ENCODE peak calls at places on chromosomes 6 and 20, in six cellular contexts. One of them, this sample, is unnamed.
A peak's percentile ranks its signal among the peaks of the same experiment; 100 is the strongest.

GRCh38 chr6:35833534-35833933 is 28.4 kb downstream of the LHFPL5 start:
- DNase-seq in B cell: no peak
- DNase-seq in astrocyte of the spinal cord: no peak
- DNase-seq in mesothelial cell of epicardium: no peak
- DNase-seq in NB4: peak; percentile 88
- DNase-seq in AG04450: no peak
- DNase-seq in this sample: no peak

GRCh38 chr6:130158548-130158947 is 64.2 kb downstream of the SAMD3 start:
- DNase-seq in NB4: no peak
- DNase-seq in B cell: no peak
- DNase-seq in AG04450: no peak
- DNase-seq in mesothelial cell of epicardium: no peak
- DNase-seq in astrocyte of the spinal cord: no peak
- DNase-seq in this sample: no peak

GRCh38 chr6:36301085-36301658 is 31.3 kb downstream of the PNPLA1 start:
- DNase-seq in AG04450: no peak
- DNase-seq in astrocyte of the spinal cord: no peak
- DNase-seq in NB4: no peak
- DNase-seq in mesothelial cell of epicardium: no peak
- DNase-seq in B cell: no peak
- DNase-seq in this sample: no peak

GRCh38 chr6:143973097-143973979 is 34.7 kb downstream of the PLAGL1 start:
- DNase-seq in NB4: no peak
- DNase-seq in mesothelial cell of epicardium: no peak
- DNase-seq in B cell: no peak
- DNase-seq in AG04450: no peak
- DNase-seq in astrocyte of the spinal cord: no peak
- DNase-seq in this sample: no peak

GRCh38 chr6:43772571-43773049 is 2.6 kb downstream of the VEGFA start:
- DNase-seq in AG04450: no peak
- DNase-seq in B cell: peak; percentile 21
- DNase-seq in mesothelial cell of epicardium: no peak
- DNase-seq in NB4: peak; percentile 67
- DNase-seq in astrocyte of the spinal cord: peak; percentile 25
- DNase-seq in this sample: no peak

GRCh38 chr6:73739097-73739496 is 43.1 kb downstream of the CD109 start:
- DNase-seq in AG04450: peak; percentile 54
- DNase-seq in astrocyte of the spinal cord: peak; percentile 80
- DNase-seq in B cell: peak; percentile 75
- DNase-seq in mesothelial cell of epicardium: no peak
- DNase-seq in NB4: peak; percentile 71
- DNase-seq in this sample: no peak

GRCh38 chr20:19886666-19887288 is 128.7 kb downstream of the RIN2 start:
- DNase-seq in astrocyte of the spinal cord: peak; percentile 32
- DNase-seq in NB4: no peak
- DNase-seq in mesothelial cell of epicardium: no peak
- DNase-seq in AG04450: no peak
- DNase-seq in B cell: no peak
- DNase-seq in this sample: no peak

GRCh38 chr6:48419992-48420391 is 309.0 kb upstream of the PTCHD4 start:
- DNase-seq in astrocyte of the spinal cord: peak; percentile 9
- DNase-seq in B cell: no peak
- DNase-seq in mesothelial cell of epicardium: no peak
- DNase-seq in NB4: no peak
- DNase-seq in AG04450: no peak
- DNase-seq in this sample: no peak

GRCh38 chr6:124859366-124859765 is 102.9 kb upstream of the RNF217 start:
- DNase-seq in B cell: no peak
- DNase-seq in AG04450: no peak
- DNase-seq in NB4: no peak
- DNase-seq in mesothelial cell of epicardium: no peak
- DNase-seq in astrocyte of the spinal cord: no peak
- DNase-seq in this sample: no peak

GRCh38 chr6:83092756-83093399 is 25.4 kb downstream of the DOP1A start:
- DNase-seq in B cell: no peak
- DNase-seq in NB4: no peak
- DNase-seq in AG04450: no peak
- DNase-seq in mesothelial cell of epicardium: no peak
- DNase-seq in astrocyte of the spinal cord: no peak
- DNase-seq in this sample: no peak

GRCh38 chr6:158376650-158377081 is 64.4 kb downstream of the TULP4 start:
- DNase-seq in mesothelial cell of epicardium: no peak
- DNase-seq in NB4: no peak
- DNase-seq in B cell: no peak
- DNase-seq in AG04450: peak; percentile 36
- DNase-seq in astrocyte of the spinal cord: peak; percentile 53
- DNase-seq in this sample: no peak

GRCh38 chr6:95786802-95787201 is 209.5 kb downstream of the MANEA start:
- DNase-seq in B cell: no peak
- DNase-seq in AG04450: no peak
- DNase-seq in NB4: no peak
- DNase-seq in astrocyte of the spinal cord: no peak
- DNase-seq in mesothelial cell of epicardium: no peak
- DNase-seq in this sample: no peak

GRCh38 chr6:149925253-149925973 is 2.5 kb upstream of the RAET1G start:
- DNase-seq in mesothelial cell of epicardium: no peak
- DNase-seq in AG04450: no peak
- DNase-seq in B cell: no peak
- DNase-seq in astrocyte of the spinal cord: no peak
- DNase-seq in NB4: no peak
- DNase-seq in this sample: no peak

GRCh38 chr6:155121699-155122098 is 126.6 kb downstream of the TIAM2 start:
- DNase-seq in NB4: no peak
- DNase-seq in AG04450: no peak
- DNase-seq in B cell: no peak
- DNase-seq in mesothelial cell of epicardium: no peak
- DNase-seq in astrocyte of the spinal cord: no peak
- DNase-seq in this sample: no peak

GRCh38 chr20:40646321-40647212 is 42.5 kb downstream of the MAFB start:
- DNase-seq in mesothelial cell of epicardium: no peak
- DNase-seq in NB4: no peak
- DNase-seq in astrocyte of the spinal cord: peak; percentile 24
- DNase-seq in B cell: no peak
- DNase-seq in AG04450: no peak
- DNase-seq in this sample: no peak

DNA sequence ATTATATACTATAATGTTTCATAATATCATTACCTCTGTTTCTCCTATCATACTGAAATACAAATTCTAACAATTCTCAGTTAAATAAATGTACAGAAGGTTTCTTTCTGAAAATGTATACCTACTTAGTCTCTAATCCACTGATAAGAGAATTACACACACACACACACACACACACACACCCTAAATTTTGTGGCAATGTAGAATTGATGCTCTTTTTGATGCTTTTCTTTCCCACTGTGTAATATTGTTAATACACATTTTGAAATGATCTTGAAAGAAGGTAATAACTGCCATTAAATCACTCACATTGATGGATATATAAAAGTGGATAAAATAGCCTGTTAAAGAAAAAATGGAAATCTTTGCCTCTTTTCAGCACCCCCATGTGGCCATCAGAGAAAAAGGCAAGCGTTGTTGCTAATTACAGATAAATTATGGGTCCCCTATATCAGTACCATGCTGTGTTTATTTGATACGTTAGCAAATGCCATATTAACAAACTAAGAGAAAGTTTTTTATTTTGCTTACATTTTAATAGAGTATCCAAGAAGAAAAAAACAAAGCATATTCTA is 76.6 kb upstream of the VGLL2 start:
- DNase-seq in mesothelial cell of epicardium: no peak
- DNase-seq in NB4: peak; percentile 10
- DNase-seq in AG04450: no peak
- DNase-seq in astrocyte of the spinal cord: no peak
- DNase-seq in B cell: no peak
- DNase-seq in this sample: no peak
- TF ChIP-seq CTCF in mesothelial cell of epicardium: peak; percentile 52
- TF ChIP-seq CTCF in NB4: peak; percentile 44
- TF ChIP-seq CTCF in AG04450: peak; percentile 37
- TF ChIP-seq CTCF in astrocyte of the spinal cord: peak; percentile 51
- TF ChIP-seq CTCF in B cell: no peak
- TF ChIP-seq CTCF in this sample: no peak

DNA sequence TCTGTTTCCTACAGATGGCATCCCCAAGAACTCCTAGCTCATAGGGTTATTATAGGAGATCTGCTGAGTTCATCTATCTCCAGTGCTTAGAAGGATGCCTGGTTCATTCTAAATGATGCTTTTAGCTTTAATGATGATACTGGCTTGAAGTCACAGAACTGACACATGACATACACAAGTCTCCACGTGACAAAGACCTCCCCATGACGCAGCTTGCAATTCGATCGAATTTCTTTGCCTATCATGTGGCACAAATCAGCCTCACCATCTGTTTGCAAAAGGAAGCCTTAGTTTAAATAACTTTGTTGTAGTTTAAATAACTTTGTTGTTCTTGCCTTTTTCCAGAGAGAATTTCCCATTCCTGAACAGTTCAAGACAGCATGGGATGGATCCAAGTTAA is 44.1 kb upstream of the FAM8A1 start:
- DNase-seq in NB4: no peak
- DNase-seq in mesothelial cell of epicardium: no peak
- DNase-seq in AG04450: no peak
- DNase-seq in astrocyte of the spinal cord: no peak
- DNase-seq in B cell: no peak
- DNase-seq in this sample: no peak
- TF ChIP-seq CTCF in NB4: no peak
- TF ChIP-seq CTCF in mesothelial cell of epicardium: no peak
- TF ChIP-seq CTCF in AG04450: no peak
- TF ChIP-seq CTCF in astrocyte of the spinal cord: no peak
- TF ChIP-seq CTCF in B cell: no peak
- TF ChIP-seq CTCF in this sample: no peak

GRCh38 chr6:31738048-31738979 is 1.5 kb upstream of the MSH5 start:
- DNase-seq in B cell: peak; percentile 83
- DNase-seq in AG04450: peak; percentile 59
- DNase-seq in NB4: peak; percentile 99
- DNase-seq in astrocyte of the spinal cord: peak; percentile 91
- DNase-seq in mesothelial cell of epicardium: no peak
- DNase-seq in this sample: no peak
- TF ChIP-seq CTCF in B cell: peak; percentile 11
- TF ChIP-seq CTCF in AG04450: peak; percentile 41
- TF ChIP-seq CTCF in NB4: peak; percentile 9
- TF ChIP-seq CTCF in astrocyte of the spinal cord: peak; percentile 33
- TF ChIP-seq CTCF in mesothelial cell of epicardium: no peak
- TF ChIP-seq CTCF in this sample: no peak

GRCh38 chr6:111256646-111257045 is 169.3 kb downstream of the SLC16A10 start:
- DNase-seq in B cell: no peak
- DNase-seq in mesothelial cell of epicardium: no peak
- DNase-seq in astrocyte of the spinal cord: no peak
- DNase-seq in AG04450: no peak
- DNase-seq in NB4: no peak
- DNase-seq in this sample: no peak
- TF ChIP-seq CTCF in B cell: no peak
- TF ChIP-seq CTCF in mesothelial cell of epicardium: no peak
- TF ChIP-seq CTCF in astrocyte of the spinal cord: peak; percentile 13
- TF ChIP-seq CTCF in AG04450: peak; percentile 30
- TF ChIP-seq CTCF in NB4: no peak
- TF ChIP-seq CTCF in this sample: peak; percentile 23

DNA sequence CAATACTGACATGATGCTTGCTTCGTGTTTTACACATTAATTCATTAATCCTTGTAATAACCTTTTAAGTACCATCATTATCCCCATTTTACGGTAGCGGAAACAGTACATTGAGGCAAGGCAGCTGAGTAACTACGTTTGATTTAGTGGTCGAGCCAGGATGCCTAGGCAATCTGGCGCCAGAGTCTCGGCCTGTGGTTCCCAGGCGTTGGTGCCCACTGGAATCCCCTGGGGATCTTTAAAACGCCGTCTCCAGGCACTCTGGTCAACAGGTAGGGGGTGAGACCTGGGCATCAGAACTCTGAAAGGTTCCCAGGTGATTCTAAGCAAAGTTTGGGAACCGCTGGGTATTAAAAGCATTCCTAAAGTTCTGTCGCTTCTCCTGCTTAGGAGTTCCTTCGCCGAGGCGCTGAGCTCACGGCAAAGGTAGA is 998 bp downstream of the DTNBP1 start:
- DNase-seq in B cell: no peak
- DNase-seq in NB4: no peak
- DNase-seq in AG04450: no peak
- DNase-seq in mesothelial cell of epicardium: no peak
- DNase-seq in astrocyte of the spinal cord: no peak
- DNase-seq in this sample: no peak
- TF ChIP-seq CTCF in B cell: no peak
- TF ChIP-seq CTCF in NB4: no peak
- TF ChIP-seq CTCF in AG04450: no peak
- TF ChIP-seq CTCF in mesothelial cell of epicardium: no peak
- TF ChIP-seq CTCF in astrocyte of the spinal cord: no peak
- TF ChIP-seq CTCF in this sample: no peak

DNA sequence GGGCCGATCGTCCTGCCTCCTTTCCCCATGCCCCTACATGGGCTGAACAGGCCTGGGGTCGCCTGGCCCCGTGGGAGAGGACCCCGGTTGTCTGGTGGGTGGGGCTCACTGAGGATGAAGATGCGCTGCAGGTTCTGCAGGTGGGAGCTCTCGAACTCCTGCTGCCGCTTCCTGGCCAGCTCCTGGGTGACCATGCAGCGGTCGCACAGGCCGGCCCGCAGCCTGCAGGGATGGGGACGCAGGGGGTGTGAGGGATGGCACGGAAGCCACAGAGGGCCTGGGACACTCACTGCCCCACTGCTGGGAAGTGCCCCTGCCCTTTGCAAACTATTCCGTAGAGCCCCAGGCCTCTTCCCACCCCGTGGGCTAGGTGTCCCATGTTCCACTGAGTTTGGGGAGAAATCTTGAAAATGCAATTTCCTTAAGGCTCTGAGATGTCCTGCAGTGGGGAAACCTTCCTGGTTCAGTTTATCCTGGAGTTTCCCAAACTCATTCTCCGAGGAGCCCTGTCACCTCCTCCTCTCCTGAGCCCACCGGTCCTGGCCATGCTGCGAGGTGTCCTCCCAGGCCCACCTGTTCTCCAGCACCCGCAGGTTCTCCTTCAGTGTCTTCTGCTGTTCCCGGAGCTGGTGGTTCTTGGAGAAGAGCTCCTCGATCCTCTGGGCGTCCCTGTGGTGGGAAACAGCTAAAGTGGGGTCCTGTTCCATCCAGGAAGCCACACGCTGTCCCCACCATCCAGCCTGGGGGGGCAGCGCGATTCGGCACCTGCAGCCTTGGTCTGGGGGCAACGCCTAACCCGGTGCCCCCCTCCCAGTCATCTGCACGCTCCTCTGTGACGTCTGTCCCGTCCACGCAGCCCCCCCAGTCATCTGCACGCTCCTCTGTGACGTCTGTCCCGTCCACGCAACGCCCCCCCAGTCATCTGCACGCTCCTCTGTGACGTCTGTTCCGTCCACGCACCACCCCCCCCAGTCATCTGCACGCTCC is 9.9 kb upstream of the CABLES2 start:
- DNase-seq in B cell: no peak
- DNase-seq in astrocyte of the spinal cord: no peak
- DNase-seq in NB4: no peak
- DNase-seq in mesothelial cell of epicardium: no peak
- DNase-seq in AG04450: no peak
- DNase-seq in this sample: no peak
- TF ChIP-seq CTCF in B cell: no peak
- TF ChIP-seq CTCF in astrocyte of the spinal cord: no peak
- TF ChIP-seq CTCF in NB4: no peak
- TF ChIP-seq CTCF in mesothelial cell of epicardium: no peak
- TF ChIP-seq CTCF in AG04450: no peak
- TF ChIP-seq CTCF in this sample: no peak

GRCh38 chr6:76682842-76683241 is 610.4 kb upstream of the IMPG1 start:
- DNase-seq in NB4: peak; percentile 16
- DNase-seq in B cell: no peak
- DNase-seq in mesothelial cell of epicardium: no peak
- DNase-seq in astrocyte of the spinal cord: peak; percentile 41
- DNase-seq in AG04450: no peak
- DNase-seq in this sample: no peak
- TF ChIP-seq CTCF in NB4: peak; percentile 6
- TF ChIP-seq CTCF in B cell: no peak
- TF ChIP-seq CTCF in mesothelial cell of epicardium: peak; percentile 70
- TF ChIP-seq CTCF in astrocyte of the spinal cord: no peak
- TF ChIP-seq CTCF in AG04450: peak; percentile 38
- TF ChIP-seq CTCF in this sample: peak; percentile 23

This sample was measured in ascending aorta.